ENCODE peak calls at places on chromosomes 6 and 20, in eight cellular contexts. N is PC-3; B is CD8-positive, alpha-beta T cell; E is Peyer's patch; C is left ventricle myocardium inferior; Z is heart right ventricle; Y is osteoblast; T is SK-N-SH. L is an unnamed sample.

GRCh38 chr20:13009682-13010406 is 1.1 kb downstream of the SPTLC3 start:
- DNase-seq in N (peak; percentile 86), B (no peak), E (no peak), C (no peak), Z (peak; percentile 69), Y (peak; percentile 45), T (no peak), L (no peak)

GRCh38 chr20:50885068-50885467 is 46.2 kb downstream of the ADNP start:
- DNase-seq in N (no peak), B (no peak), E (no peak), C (no peak), Z (no peak), Y (no peak), T (no peak), L (no peak)

GRCh38 chr6:169589699-169590257 is 112.1 kb downstream of the WDR27 start:
- DNase-seq in N (peak; percentile 3), B (no peak), E (no peak), C (no peak), Z (no peak), Y (no peak), T (no peak), L (no peak)

GRCh38 chr6:151196571-151196970 is 43.2 kb upstream of the AKAP12 start:
- DNase-seq in N (no peak), B (no peak), E (no peak), C (peak; percentile 38), Z (no peak), Y (no peak), T (no peak), L (peak; percentile 93)

GRCh38 chr6:7496266-7496875 is 45.1 kb upstream of the DSP start:
- DNase-seq in N (peak; percentile 35), B (no peak), E (no peak), C (peak; percentile 23), Z (no peak), Y (no peak), T (no peak), L (peak; percentile 47)

GRCh38 chr6:124963416-124964083 is 1.3 kb downstream of the RNF217 start:
- DNase-seq in N (peak; percentile 19), B (no peak), E (no peak), C (no peak), Z (no peak), Y (peak; percentile 93), T (no peak), L (peak; percentile 32)

GRCh38 chr6:165855856-165856255 is 192.8 kb upstream of the PDE10A start:
- DNase-seq in N (no peak), B (no peak), E (no peak), C (no peak), Z (no peak), Y (no peak), T (no peak), L (no peak)

GRCh38 chr6:46927066-46927465 is 5.3 kb upstream of the ADGRF5 start:
- DNase-seq in N (peak; percentile 90), B (no peak), E (no peak), C (no peak), Z (no peak), Y (no peak), T (no peak), L (no peak)

GRCh38 chr6:105363100-105363754 is 39.7 kb downstream of the PREP start:
- DNase-seq in N (peak; percentile 52), B (no peak), E (no peak), C (no peak), Z (no peak), Y (no peak), T (peak; percentile 28), L (peak; percentile 46)

GRCh38 chr6:73152998-73153757 is 72.1 kb downstream of the KHDC1L start:
- DNase-seq in N (peak; percentile 14), B (no peak), E (no peak), C (no peak), Z (no peak), Y (peak; percentile 85), T (no peak), L (no peak)

GRCh38 chr20:36112112-36112511 is 42.4 kb upstream of the EPB41L1 start:
- DNase-seq in N (no peak), B (no peak), E (no peak), C (no peak), Z (no peak), Y (no peak), T (no peak), L (no peak)

GRCh38 chr20:14778875-14779274 is 441.5 kb upstream of the FLRT3 start:
- DNase-seq in N (no peak), B (no peak), E (no peak), C (no peak), Z (no peak), Y (no peak), T (no peak), L (no peak)

GRCh38 chr6:106533079-106533478 is 96.2 kb downstream of the RTN4IP1 start:
- DNase-seq in N (no peak), B (no peak), E (no peak), C (no peak), Z (no peak), Y (no peak), T (no peak), L (no peak)

GRCh38 chr6:54827010-54827409 is 19.6 kb upstream of the FAM83B start:
- DNase-seq in N (no peak), B (no peak), E (no peak), C (no peak), Z (no peak), Y (no peak), T (no peak), L (no peak)

GRCh38 chr6:82957171-82957894 is 108.3 kb downstream of the UBE3D start:
- DNase-seq in N (no peak), B (no peak), E (no peak), C (no peak), Z (no peak), Y (no peak), T (peak; percentile 17), L (no peak)

GRCh38 chr6:17656092-17656491 is 50.6 kb downstream of the NUP153 start:
- DNase-seq in N (no peak), B (no peak), E (no peak), C (no peak), Z (no peak), Y (no peak), T (peak; percentile 9), L (peak; percentile 17)

GRCh38 chr20:57390604-57391438 is at the start of gene RBM38:
- DNase-seq in N (peak; percentile 90), B (peak; percentile 74), E (peak; percentile 77), C (peak; percentile 70), Z (peak; percentile 60), Y (peak; percentile 100), T (peak; percentile 99), L (peak; percentile 89)
- TF ChIP-seq CTCF in N (no peak), B (no peak), E (no peak), C (no peak), Z (no peak), Y (no peak), T (no peak), L (no peak)

DNA sequence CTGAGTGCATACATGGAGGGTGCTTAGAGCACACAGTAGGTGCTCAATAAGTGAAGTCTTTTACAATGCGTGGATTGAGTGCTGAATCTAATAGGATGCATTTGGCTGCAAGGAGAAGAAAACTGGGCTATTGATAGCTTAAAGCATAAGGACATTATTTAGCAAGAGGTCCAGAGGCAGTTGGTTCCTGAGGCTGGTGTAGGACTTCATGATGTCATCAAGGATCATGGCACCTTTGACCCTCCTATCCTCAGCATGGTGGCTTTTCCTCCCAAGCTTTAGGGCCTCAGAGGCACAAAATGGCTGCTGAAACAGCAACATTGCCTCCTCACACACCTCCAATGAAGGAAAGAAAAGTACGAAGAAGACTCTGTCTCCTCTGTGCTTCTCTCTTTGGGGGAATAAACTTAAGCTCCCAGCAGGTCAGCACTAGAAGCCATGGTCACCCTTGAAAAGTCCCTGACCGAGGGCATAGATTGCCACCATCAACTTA is 3.1 kb upstream of the PREX1 start:
- DNase-seq in N (no peak), B (no peak), E (no peak), C (no peak), Z (no peak), Y (no peak), T (no peak), L (no peak)
- H3K27ac ChIP-seq in N (no peak overlapping the region), B (no peak overlapping the region), E (no peak overlapping the region), C (no peak overlapping the region), Z (no peak overlapping the region), Y (no peak overlapping the region), T (no peak overlapping the region), L (no peak overlapping the region)

DNA sequence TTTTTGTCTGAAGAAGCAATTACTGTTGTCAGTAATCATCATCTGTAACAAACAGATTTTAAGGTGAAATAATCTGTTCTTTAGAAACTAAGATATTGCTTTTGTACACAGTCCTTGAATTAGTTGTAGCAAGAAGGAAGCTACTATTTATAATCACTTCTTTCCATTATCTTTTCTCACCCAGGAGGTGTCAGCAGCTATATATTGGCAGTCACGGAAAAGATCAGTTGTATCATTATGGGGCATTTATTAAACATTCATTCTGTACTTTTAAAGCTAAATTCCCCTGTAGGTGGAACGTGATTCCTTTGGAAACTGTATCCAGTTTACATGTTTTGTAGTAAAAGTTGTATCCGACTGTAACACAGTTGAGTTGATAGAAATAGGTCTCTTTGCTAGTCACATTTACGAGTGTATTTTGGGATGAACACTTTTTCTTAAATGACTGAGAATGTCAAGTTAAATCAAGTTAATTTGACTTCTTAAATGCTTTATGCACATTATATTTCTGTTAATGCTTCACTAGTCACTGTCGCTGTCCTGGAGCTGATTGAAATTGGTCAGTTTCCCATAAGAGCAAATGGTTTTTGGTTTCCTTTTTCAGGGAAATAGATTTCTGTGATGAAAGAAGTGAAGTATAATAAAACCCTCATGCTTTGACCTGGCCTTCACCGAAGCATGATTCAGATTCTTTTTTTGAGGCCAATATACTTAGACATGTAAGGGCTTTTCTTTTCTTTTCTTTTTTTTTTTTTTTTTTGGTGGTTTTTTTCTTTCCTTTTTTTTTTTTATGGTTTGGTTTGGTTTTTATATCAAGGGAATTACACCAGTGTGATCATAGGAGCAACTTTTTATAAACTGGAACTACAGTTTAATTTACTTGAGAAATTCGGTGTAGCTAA is 5.1 kb downstream of the QKI start:
- DNase-seq in N (peak; percentile 28), B (no peak), E (no peak), C (no peak), Z (no peak), Y (no peak), T (no peak), L (no peak)
- TF ChIP-seq CTCF in N (no peak), B (no peak), E (no peak), C (no peak), Z (no peak), Y (no peak), T (no peak), L (no peak)

GRCh38 chr20:3782597-3782996 is 1.3 kb upstream of the SPEF1 start:
- DNase-seq in N (no peak), B (no peak), E (no peak), C (no peak), Z (no peak), Y (no peak), T (no peak), L (no peak)

GRCh38 chr20:3784863-3785239 is 1.7 kb downstream of the CENPB start:
- DNase-seq in N (no peak), B (no peak), E (no peak), C (no peak), Z (no peak), Y (no peak), T (no peak), L (no peak)

GRCh38 chr20:3783068-3783489 is 1.8 kb upstream of the SPEF1 start:
- DNase-seq in N (peak; percentile 39), B (no peak), E (no peak), C (no peak), Z (no peak), Y (no peak), T (no peak), L (no peak)

GRCh38 chr20:3784226-3784853 is 2.2 kb downstream of the CENPB start:
- DNase-seq in N (no peak), B (no peak), E (no peak), C (no peak), Z (peak; percentile 5), Y (peak; percentile 89), T (no peak), L (no peak)

GRCh38 chr20:3783516-3784225 is 2.4 kb upstream of the SPEF1 start:
- DNase-seq in N (no peak), B (no peak), E (no peak), C (no peak), Z (peak; percentile 4), Y (no peak), T (no peak), L (no peak)
- H3K27ac ChIP-seq in N (no peak overlapping the region), B (no peak overlapping the region), E (no peak overlapping the region), C (peak overlapping the region; percentile 92), Z (no peak overlapping the region), Y (no peak overlapping the region), T (no peak overlapping the region), L (no peak overlapping the region)

L was measured in cardiac muscle cell.